ENCODE peak calls at places on chromosome 18, in five cellular contexts. S is right lobe of liver, V is HCT116, Y is SK-N-SH, B is AG10803. H is an unnamed sample.

GRCh38 chr18:46301081-46301480 is 196.9 kb downstream of the HAUS1 start:
- DNase-seq in S (no peak), V (no peak), Y (no peak), B (peak), H (no peak)

GRCh38 chr18:7723558-7723957 is 156.4 kb downstream of the PTPRM start:
- DNase-seq in S (no peak), V (no peak), Y (no peak), B (no peak), H (no peak)

GRCh38 chr18:62486290-62486964 is 36.4 kb upstream of the ZCCHC2 start:
- DNase-seq in S (no peak), V (peak), Y (no peak), B (peak), H (peak)

GRCh38 chr18:35334821-35335220 is 9.4 kb downstream of the ZNF24 start:
- DNase-seq in S (no peak), V (no peak), Y (no peak), B (peak), H (peak)

GRCh38 chr18:79524181-79525078 is 128.7 kb downstream of the NFATC1 start:
- DNase-seq in S (no peak), V (no peak), Y (no peak), B (no peak), H (no peak)

GRCh38 chr18:74819433-74820059 is 221.9 kb downstream of the ZNF407 start:
- DNase-seq in S (no peak), V (no peak), Y (peak), B (no peak), H (peak)

GRCh38 chr18:75161629-75162028 is 47.3 kb downstream of the PTGR3 start:
- DNase-seq in S (no peak), V (peak), Y (no peak), B (peak), H (no peak)

GRCh38 chr18:9960263-9960904 is 46.6 kb downstream of the VAPA start:
- DNase-seq in S (no peak), V (no peak), Y (no peak), B (no peak), H (no peak)

GRCh38 chr18:13587937-13588336 is 138.4 kb downstream of the FAM210A start:
- DNase-seq in S (no peak), V (no peak), Y (no peak), B (no peak), H (no peak)

GRCh38 chr18:3305933-3306332 is 44.0 kb downstream of the MYL12B start:
- DNase-seq in S (no peak), V (no peak), Y (no peak), B (peak), H (peak)

GRCh38 chr18:79875931-79876461 is 75.5 kb downstream of the SLC66A2 start:
- DNase-seq in S (peak), V (no peak), Y (no peak), B (no peak), H (no peak)

DNA sequence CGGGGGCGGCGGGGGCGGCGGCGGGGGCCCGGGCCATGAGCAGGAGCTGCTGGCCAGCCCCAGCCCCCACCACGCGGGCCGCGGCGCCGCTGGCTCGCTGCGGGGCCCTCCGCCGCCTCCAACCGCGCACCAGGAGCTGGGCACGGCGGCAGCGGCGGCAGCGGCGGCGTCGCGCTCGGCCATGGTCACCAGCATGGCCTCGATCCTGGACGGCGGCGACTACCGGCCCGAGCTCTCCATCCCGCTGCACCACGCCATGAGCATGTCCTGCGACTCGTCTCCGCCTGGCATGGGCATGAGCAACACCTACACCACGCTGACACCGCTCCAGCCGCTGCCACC is 648 bp downstream of the ONECUT2 start:
- DNase-seq in S (peak), V (no peak), Y (peak), B (no peak), H (no peak)
- H3K4me3 ChIP-seq in S (peak), V (peak), Y (peak), B (no peak), H (no peak)

GRCh38 chr18:59272971-59273935 is at the start of gene RAX:
- DNase-seq in S (peak), V (no peak), Y (peak), B (no peak), H (no peak)
- TF ChIP-seq CTCF in S (no peak), V (no peak), Y (peak), B (no peak), H (no peak)

GRCh38 chr18:49368161-49368875 is 92.1 kb downstream of the DYM start:
- DNase-seq in S (peak), V (no peak), Y (no peak), B (no peak), H (no peak)

GRCh38 chr18:49371786-49372185 is 88.7 kb downstream of the DYM start:
- DNase-seq in S (no peak), V (no peak), Y (no peak), B (peak), H (no peak)

GRCh38 chr18:49364821-49365220 is 95.6 kb downstream of the DYM start:
- DNase-seq in S (no peak), V (no peak), Y (no peak), B (no peak), H (peak)

GRCh38 chr18:49371073-49371472 is 89.4 kb downstream of the DYM start:
- DNase-seq in S (no peak), V (no peak), Y (no peak), B (no peak), H (no peak)

GRCh38 chr18:49368876-49369440 is 91.5 kb downstream of the DYM start:
- DNase-seq in S (peak), V (no peak), Y (no peak), B (no peak), H (peak)
- H3K4me3 ChIP-seq in S (peak), V (no peak), Y (no peak), B (no peak), H (no peak)

GRCh38 chr18:5601188-5601624 is 57.4 kb upstream of the EPB41L3 start:
- DNase-seq in S (no peak), V (no peak), Y (no peak), B (no peak), H (no peak)
- TF ChIP-seq CTCF in S (no peak), V (no peak), Y (no peak), B (no peak), H (no peak)

DNA sequence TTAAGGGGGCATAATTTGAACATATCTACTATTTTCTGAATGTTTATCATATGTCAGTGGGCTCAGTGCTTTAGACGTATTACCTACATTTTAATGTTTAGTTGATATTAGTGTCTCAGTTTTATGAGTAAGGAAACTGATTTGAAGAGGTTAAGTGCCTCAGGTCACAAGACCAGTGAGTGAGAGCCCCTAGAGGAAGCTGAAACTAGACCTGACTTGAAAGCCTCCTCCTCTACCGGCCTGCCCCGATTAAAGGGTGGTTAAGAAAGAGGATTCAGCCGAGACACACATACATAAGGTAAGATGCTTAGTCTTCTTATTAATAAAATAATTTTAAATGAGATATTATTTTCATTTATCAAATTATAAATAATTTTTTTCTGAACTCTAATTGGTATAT is 319.7 kb upstream of the MC4R start:
- DNase-seq in S (no peak), V (no peak), Y (no peak), B (no peak), H (peak)
- H3K4me3 ChIP-seq in S (no peak), V (no peak), Y (no peak), B (no peak), H (no peak)